ENCODE peak calls at places on chromosome 11, in ten cellular contexts. R is cardiac muscle cell, W is psoas muscle, C is BE2C, H is fibroblast of pulmonary artery, Y is mucosa of descending colon, O is tibial nerve, G is HCT116, Q is left ventricle myocardium inferior, L is dorsolateral prefrontal cortex. U is an unnamed sample.
A peak's percentile ranks its signal among the peaks of the same experiment; 100 is the strongest.

GRCh38 chr11:12914401-12914912 is 94.7 kb upstream of the RASSF10 start:
- DNase-seq in R (peak; percentile 42), W (peak; percentile 93), C (peak; percentile 84), H (peak; percentile 28), Y (no peak), O (no peak), G (no peak), Q (peak; percentile 75), L (peak; percentile 89), U (peak; percentile 34)

GRCh38 chr11:12800032-12800671 is 125.9 kb downstream of the TEAD1 start:
- DNase-seq in R (peak; percentile 53), W (no peak), C (no peak), H (peak; percentile 56), Y (peak; percentile 33), O (no peak), G (peak; percentile 74), Q (no peak), L (no peak), U (peak; percentile 93)

GRCh38 chr11:24935059-24935458 is 438.2 kb downstream of the LUZP2 start:
- DNase-seq in R (no peak), W (no peak), C (no peak), H (no peak), Y (no peak), O (no peak), G (no peak), Q (no peak), L (no peak), U (no peak)

GRCh38 chr11:102603091-102603490 is 22.0 kb downstream of the MMP20 start:
- DNase-seq in R (peak; percentile 76), W (no peak), C (no peak), H (peak; percentile 75), Y (no peak), O (peak; percentile 13), G (peak; percentile 92), Q (no peak), L (peak; percentile 78), U (peak; percentile 62)

GRCh38 chr11:22539851-22540376 is 85.7 kb downstream of the FANCF start:
- DNase-seq in R (peak; percentile 35), W (no peak), C (no peak), H (peak; percentile 53), Y (no peak), O (peak; percentile 15), G (no peak), Q (no peak), L (no peak), U (peak; percentile 64)

GRCh38 chr11:62879150-62879549 is 1.5 kb upstream of the SLC3A2 start:
- DNase-seq in R (no peak), W (no peak), C (no peak), H (peak; percentile 42), Y (no peak), O (no peak), G (no peak), Q (no peak), L (no peak), U (no peak)

GRCh38 chr11:34830035-34830434 is 86.1 kb downstream of the APIP start:
- DNase-seq in R (no peak), W (no peak), C (no peak), H (no peak), Y (no peak), O (no peak), G (no peak), Q (no peak), L (no peak), U (no peak)

GRCh38 chr11:11157201-11157600 is 195.8 kb downstream of the CSNK2A3 start:
- DNase-seq in R (peak; percentile 35), W (no peak), C (peak; percentile 36), H (peak; percentile 17), Y (peak; percentile 21), O (no peak), G (peak; percentile 21), Q (no peak), L (no peak), U (peak; percentile 48)

GRCh38 chr11:33135216-33135615 is 26.1 kb downstream of the CSTF3 start:
- DNase-seq in R (peak; percentile 81), W (no peak), C (no peak), H (peak; percentile 75), Y (no peak), O (no peak), G (no peak), Q (no peak), L (no peak), U (no peak)

GRCh38 chr11:10528121-10528520 is 12.9 kb downstream of the RNF141 start:
- DNase-seq in R (no peak), W (no peak), C (no peak), H (no peak), Y (no peak), O (no peak), G (no peak), Q (no peak), L (no peak), U (no peak)

GRCh38 chr11:56740886-56741285 is 7.6 kb downstream of the OR9G4 start:
- DNase-seq in R (no peak), W (no peak), C (no peak), H (no peak), Y (no peak), O (no peak), G (no peak), Q (no peak), L (no peak), U (no peak)

GRCh38 chr11:33773399-33774355 is 643 bp downstream of the FBXO3 start:
- DNase-seq in R (no peak), W (no peak), C (no peak), H (no peak), Y (peak; percentile 29), O (no peak), G (no peak), Q (no peak), L (peak; percentile 30), U (peak; percentile 38)

GRCh38 chr11:1199689-1200610 is 22.9 kb upstream of the MUC5B start:
- DNase-seq in R (no peak), W (peak; percentile 51), C (no peak), H (no peak), Y (no peak), O (no peak), G (no peak), Q (peak; percentile 12), L (no peak), U (no peak)

GRCh38 chr11:119641991-119642745 is 86.8 kb downstream of the NECTIN1 start:
- DNase-seq in R (peak; percentile 28), W (no peak), C (no peak), H (peak; percentile 29), Y (peak; percentile 35), O (no peak), G (peak; percentile 4), Q (no peak), L (no peak), U (peak; percentile 55)

GRCh38 chr11:64146036-64146943 is 19.6 kb downstream of the MACROD1 start:
- DNase-seq in R (peak; percentile 45), W (peak; percentile 66), C (peak; percentile 80), H (peak; percentile 51), Y (peak; percentile 75), O (peak; percentile 34), G (peak; percentile 24), Q (peak; percentile 34), L (peak; percentile 54), U (peak; percentile 66)

GRCh38 chr11:17477084-17477333 is 364 bp upstream of the ABCC8 start:
- DNase-seq in R (no peak), W (no peak), C (no peak), H (no peak), Y (no peak), O (no peak), G (no peak), Q (no peak), L (no peak), U (no peak)

GRCh38 chr11:5737091-5737490 is 843 bp downstream of the OR56B1 start:
- DNase-seq in R (peak; percentile 40), W (no peak), C (no peak), H (peak; percentile 56), Y (no peak), O (no peak), G (no peak), Q (no peak), L (no peak), U (peak; percentile 38)

GRCh38 chr11:2886191-2886894 is 768 bp upstream of the CDKN1C start:
- DNase-seq in R (peak; percentile 57), W (peak; percentile 72), C (peak; percentile 45), H (peak; percentile 34), Y (peak; percentile 62), O (no peak), G (no peak), Q (peak; percentile 41), L (no peak), U (no peak)
- TF ChIP-seq CTCF in R (peak; percentile 24), W (no peak), C (peak; percentile 6), H (no peak), Y (no peak), O (no peak), G (no peak), Q (peak; percentile 38), L (no peak), U (no peak)

DNA sequence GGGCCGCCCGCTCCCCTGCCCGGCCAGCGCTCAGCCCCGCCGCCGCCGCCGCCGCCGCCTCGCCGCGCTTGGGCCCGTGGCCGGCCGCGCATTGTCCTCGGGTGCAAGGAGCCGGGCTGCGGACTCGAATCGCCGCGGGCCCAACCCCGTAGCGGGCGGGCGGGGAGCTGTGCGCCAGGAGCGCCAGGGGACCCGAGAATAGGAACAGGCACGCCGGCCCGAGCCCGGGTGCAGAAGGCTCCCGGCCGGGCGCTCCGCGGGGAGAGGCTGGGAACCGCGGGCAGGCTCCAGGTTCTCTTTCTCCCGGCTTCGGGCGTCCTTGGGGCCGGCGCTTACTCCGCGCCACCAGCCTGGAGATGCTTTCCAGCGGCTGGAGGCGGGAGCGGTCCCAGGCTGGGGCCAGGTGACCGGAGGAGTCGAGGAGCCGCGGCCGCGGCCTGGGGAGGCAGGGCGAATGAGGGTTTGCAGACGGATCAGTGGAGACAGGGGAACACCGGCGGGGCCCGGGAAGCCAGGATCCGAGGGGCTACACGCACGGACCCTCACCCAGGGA is 636 bp downstream of the PKNOX2 start:
- DNase-seq in R (peak; percentile 42), W (peak; percentile 72), C (peak; percentile 25), H (peak; percentile 33), Y (no peak), O (no peak), G (no peak), Q (peak; percentile 36), L (no peak), U (peak; percentile 29)
- H3K4me3 ChIP-seq in R (peak overlapping the region; percentile 75), W (peak overlapping the region; percentile 84), C (peak overlapping the region; percentile 37), H (peak overlapping the region; percentile 70), Y (peak overlapping the region; percentile 22), O (peak overlapping the region; percentile 82), G (no peak overlapping the region), Q (peak overlapping the region; percentile 83), L (peak overlapping the region; percentile 74), U (peak overlapping the region; percentile 43)

DNA sequence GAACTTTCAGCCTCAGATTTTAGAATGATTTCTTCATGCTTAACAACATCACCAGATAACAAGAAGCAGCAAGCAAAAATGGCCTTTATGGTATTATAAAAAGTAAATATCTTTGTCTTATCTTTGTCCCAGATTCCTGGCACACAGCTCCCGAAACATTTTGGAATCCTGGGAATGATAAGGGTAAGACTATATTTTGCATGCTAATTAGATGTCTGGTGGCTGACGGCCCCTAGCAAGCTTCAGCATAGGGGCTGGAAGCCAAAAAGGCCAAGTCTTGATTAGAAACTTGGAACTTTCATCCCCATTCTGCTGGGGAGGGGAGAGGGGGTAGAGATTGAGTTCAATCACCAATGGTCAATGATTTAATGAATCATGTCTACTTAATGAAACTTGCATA is 38.3 kb upstream of the EED start:
- DNase-seq in R (no peak), W (no peak), C (no peak), H (no peak), Y (no peak), O (no peak), G (no peak), Q (no peak), L (no peak), U (no peak)
- TF ChIP-seq CTCF in R (no peak), W (no peak), C (no peak), H (no peak), Y (no peak), O (no peak), G (no peak), Q (no peak), L (no peak), U (no peak)

GRCh38 chr11:69087811-69088210 is 39.1 kb downstream of the TPCN2 start:
- DNase-seq in R (no peak), W (no peak), C (no peak), H (no peak), Y (no peak), O (no peak), G (no peak), Q (no peak), L (no peak), U (no peak)
- H3K4me3 ChIP-seq in R (no peak overlapping the region), W (no peak overlapping the region), C (no peak overlapping the region), H (no peak overlapping the region), Y (no peak overlapping the region), O (no peak overlapping the region), G (no peak overlapping the region), Q (no peak overlapping the region), L (no peak overlapping the region), U (no peak overlapping the region)

U was measured in epithelial cell of esophagus.